ENCODE peak calls at places on chromosome 11, in eight cellular contexts. One of them, this sample, is unnamed.

GRCh38 chr11:126990716-126991480 is 9.7 kb downstream of the KIRREL3 start:
- DNase-seq in fibroblast of lung: peak; percentile 78
- DNase-seq in Caco-2: no peak
- DNase-seq in adrenal gland: no peak
- DNase-seq in A549: no peak
- DNase-seq in K562: no peak
- DNase-seq in MCF 10A: no peak
- DNase-seq in GM06990: no peak
- DNase-seq in this sample: no peak

GRCh38 chr11:57463596-57464342 is 3.4 kb downstream of the RTN4RL2 start:
- DNase-seq in fibroblast of lung: no peak
- DNase-seq in Caco-2: no peak
- DNase-seq in adrenal gland: no peak
- DNase-seq in A549: no peak
- DNase-seq in K562: no peak
- DNase-seq in MCF 10A: no peak
- DNase-seq in GM06990: no peak
- DNase-seq in this sample: no peak

GRCh38 chr11:119258983-119259382 is 52.8 kb downstream of the CBL start:
- DNase-seq in fibroblast of lung: no peak
- DNase-seq in Caco-2: no peak
- DNase-seq in adrenal gland: no peak
- DNase-seq in A549: no peak
- DNase-seq in K562: no peak
- DNase-seq in MCF 10A: no peak
- DNase-seq in GM06990: no peak
- DNase-seq in this sample: no peak

GRCh38 chr11:114141863-114142590 is 82.5 kb downstream of the ZBTB16 start:
- DNase-seq in fibroblast of lung: no peak
- DNase-seq in Caco-2: no peak
- DNase-seq in adrenal gland: no peak
- DNase-seq in A549: no peak
- DNase-seq in K562: no peak
- DNase-seq in MCF 10A: no peak
- DNase-seq in GM06990: no peak
- DNase-seq in this sample: no peak

GRCh38 chr11:128336203-128336602 is 251.2 kb downstream of the ETS1 start:
- DNase-seq in fibroblast of lung: peak; percentile 82
- DNase-seq in Caco-2: no peak
- DNase-seq in adrenal gland: peak; percentile 54
- DNase-seq in A549: peak; percentile 41
- DNase-seq in K562: no peak
- DNase-seq in MCF 10A: peak; percentile 46
- DNase-seq in GM06990: no peak
- DNase-seq in this sample: no peak

GRCh38 chr11:10584071-10584501 is 15.6 kb upstream of the LYVE1 start:
- DNase-seq in fibroblast of lung: peak; percentile 87
- DNase-seq in Caco-2: no peak
- DNase-seq in adrenal gland: no peak
- DNase-seq in A549: no peak
- DNase-seq in K562: no peak
- DNase-seq in MCF 10A: no peak
- DNase-seq in GM06990: no peak
- DNase-seq in this sample: no peak

GRCh38 chr11:10490398-10491232 is 35.6 kb downstream of the AMPD3 start:
- DNase-seq in fibroblast of lung: peak; percentile 97
- DNase-seq in Caco-2: peak; percentile 14
- DNase-seq in adrenal gland: peak; percentile 99
- DNase-seq in A549: peak; percentile 88
- DNase-seq in K562: peak; percentile 87
- DNase-seq in MCF 10A: peak; percentile 87
- DNase-seq in GM06990: no peak
- DNase-seq in this sample: peak; percentile 74

GRCh38 chr11:117814766-117815261 is 9.7 kb downstream of the FXYD2 start:
- DNase-seq in fibroblast of lung: peak; percentile 48
- DNase-seq in Caco-2: peak; percentile 35
- DNase-seq in adrenal gland: peak; percentile 78
- DNase-seq in A549: peak; percentile 69
- DNase-seq in K562: no peak
- DNase-seq in MCF 10A: no peak
- DNase-seq in GM06990: peak; percentile 87
- DNase-seq in this sample: no peak

GRCh38 chr11:868802-869201 is 26.1 kb downstream of the TSPAN4 start:
- DNase-seq in fibroblast of lung: no peak
- DNase-seq in Caco-2: no peak
- DNase-seq in adrenal gland: no peak
- DNase-seq in A549: no peak
- DNase-seq in K562: no peak
- DNase-seq in MCF 10A: no peak
- DNase-seq in GM06990: no peak
- DNase-seq in this sample: no peak

GRCh38 chr11:867856-868358 is 25.3 kb downstream of the TSPAN4 start:
- DNase-seq in fibroblast of lung: no peak
- DNase-seq in Caco-2: no peak
- DNase-seq in adrenal gland: no peak
- DNase-seq in A549: no peak
- DNase-seq in K562: no peak
- DNase-seq in MCF 10A: no peak
- DNase-seq in GM06990: no peak
- DNase-seq in this sample: no peak

GRCh38 chr11:870127-870413 is 27.4 kb downstream of the TSPAN4 start:
- DNase-seq in fibroblast of lung: no peak
- DNase-seq in Caco-2: peak; percentile 61
- DNase-seq in adrenal gland: no peak
- DNase-seq in A549: no peak
- DNase-seq in K562: no peak
- DNase-seq in MCF 10A: no peak
- DNase-seq in GM06990: no peak
- DNase-seq in this sample: no peak

GRCh38 chr11:869399-870126 is 26.9 kb downstream of the TSPAN4 start:
- DNase-seq in fibroblast of lung: no peak
- DNase-seq in Caco-2: no peak
- DNase-seq in adrenal gland: no peak
- DNase-seq in A549: no peak
- DNase-seq in K562: no peak
- DNase-seq in MCF 10A: no peak
- DNase-seq in GM06990: no peak
- DNase-seq in this sample: no peak

DNA sequence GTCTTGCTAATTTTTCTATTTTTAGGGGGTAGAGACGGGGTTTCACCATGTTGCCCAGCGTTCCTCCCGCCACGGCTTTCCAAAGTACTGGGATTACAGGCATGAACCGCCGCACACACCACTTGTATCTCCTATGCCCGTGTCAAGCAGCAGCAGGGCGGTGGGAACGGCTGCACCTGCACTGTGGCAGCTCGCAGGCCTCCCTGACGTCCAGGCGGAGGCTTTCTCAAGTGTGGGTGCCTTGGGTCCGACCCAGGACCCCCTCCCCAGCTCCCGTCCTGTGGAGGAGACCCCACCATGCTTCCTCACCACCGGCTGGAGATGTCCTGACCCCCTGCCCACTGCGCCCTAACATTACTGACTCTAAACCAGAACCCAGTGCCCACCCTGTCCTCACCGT is 25.7 kb downstream of the TSPAN4 start:
- DNase-seq in fibroblast of lung: no peak
- DNase-seq in Caco-2: no peak
- DNase-seq in adrenal gland: no peak
- DNase-seq in A549: no peak
- DNase-seq in K562: no peak
- DNase-seq in MCF 10A: no peak
- DNase-seq in GM06990: no peak
- DNase-seq in this sample: no peak
- TF ChIP-seq CTCF in fibroblast of lung: no peak
- TF ChIP-seq CTCF in Caco-2: no peak
- TF ChIP-seq CTCF in adrenal gland: no peak
- TF ChIP-seq CTCF in A549: no peak
- TF ChIP-seq CTCF in K562: no peak
- TF ChIP-seq CTCF in MCF 10A: no peak
- TF ChIP-seq CTCF in GM06990: no peak
- TF ChIP-seq CTCF in this sample: no peak

GRCh38 chr11:69948256-69949141 is 129.3 kb upstream of the FGF3 start:
- DNase-seq in fibroblast of lung: peak; percentile 69
- DNase-seq in Caco-2: peak; percentile 86
- DNase-seq in adrenal gland: peak; percentile 32
- DNase-seq in A549: peak; percentile 83
- DNase-seq in K562: peak; percentile 73
- DNase-seq in MCF 10A: peak; percentile 46
- DNase-seq in GM06990: no peak
- DNase-seq in this sample: peak; percentile 57
- TF ChIP-seq CTCF in fibroblast of lung: no peak
- TF ChIP-seq CTCF in Caco-2: peak; percentile 62
- TF ChIP-seq CTCF in adrenal gland: no peak
- TF ChIP-seq CTCF in A549: peak; percentile 28
- TF ChIP-seq CTCF in K562: peak; percentile 18
- TF ChIP-seq CTCF in MCF 10A: no peak
- TF ChIP-seq CTCF in GM06990: no peak
- TF ChIP-seq CTCF in this sample: no peak

DNA sequence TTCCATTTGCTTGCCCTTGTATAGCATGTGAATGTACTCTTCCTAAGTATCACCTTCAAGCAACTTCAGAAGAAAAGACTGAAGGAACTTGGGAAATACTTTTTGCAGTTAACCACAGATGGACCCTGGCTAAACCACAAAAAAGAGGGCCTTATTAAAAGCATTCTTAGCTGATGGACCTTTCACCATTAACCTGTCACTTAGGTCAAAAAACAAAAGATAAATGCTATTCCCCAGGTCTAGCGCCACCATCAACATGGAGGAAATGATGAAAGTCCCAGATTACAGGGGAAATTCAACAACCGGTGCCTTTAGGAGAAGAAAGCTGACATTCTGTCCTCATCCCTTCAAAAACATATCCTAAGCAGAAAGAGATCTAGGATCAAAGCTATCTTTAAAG is 29.5 kb downstream of the STK33 start:
- DNase-seq in fibroblast of lung: no peak
- DNase-seq in Caco-2: no peak
- DNase-seq in adrenal gland: no peak
- DNase-seq in A549: no peak
- DNase-seq in K562: no peak
- DNase-seq in MCF 10A: no peak
- DNase-seq in GM06990: no peak
- DNase-seq in this sample: no peak
- TF ChIP-seq CTCF in fibroblast of lung: no peak
- TF ChIP-seq CTCF in Caco-2: no peak
- TF ChIP-seq CTCF in adrenal gland: no peak
- TF ChIP-seq CTCF in A549: no peak
- TF ChIP-seq CTCF in K562: no peak
- TF ChIP-seq CTCF in MCF 10A: no peak
- TF ChIP-seq CTCF in GM06990: peak; percentile 43
- TF ChIP-seq CTCF in this sample: no peak

GRCh38 chr11:130431337-130431773 is 2.9 kb upstream of the ADAMTS8 start:
- DNase-seq in fibroblast of lung: peak; percentile 51
- DNase-seq in Caco-2: peak; percentile 93
- DNase-seq in adrenal gland: peak; percentile 65
- DNase-seq in A549: peak; percentile 69
- DNase-seq in K562: peak; percentile 59
- DNase-seq in MCF 10A: peak; percentile 79
- DNase-seq in GM06990: no peak
- DNase-seq in this sample: peak; percentile 59

GRCh38 chr11:130433357-130433756 is 4.9 kb upstream of the ADAMTS8 start:
- DNase-seq in fibroblast of lung: no peak
- DNase-seq in Caco-2: no peak
- DNase-seq in adrenal gland: no peak
- DNase-seq in A549: no peak
- DNase-seq in K562: no peak
- DNase-seq in MCF 10A: no peak
- DNase-seq in GM06990: no peak
- DNase-seq in this sample: no peak

GRCh38 chr11:130429983-130430382 is 1.6 kb upstream of the ADAMTS8 start:
- DNase-seq in fibroblast of lung: no peak
- DNase-seq in Caco-2: no peak
- DNase-seq in adrenal gland: no peak
- DNase-seq in A549: no peak
- DNase-seq in K562: no peak
- DNase-seq in MCF 10A: no peak
- DNase-seq in GM06990: no peak
- DNase-seq in this sample: no peak

GRCh38 chr11:130428692-130429681 is 578 bp upstream of the ADAMTS8 start:
- DNase-seq in fibroblast of lung: no peak
- DNase-seq in Caco-2: no peak
- DNase-seq in adrenal gland: no peak
- DNase-seq in A549: no peak
- DNase-seq in K562: no peak
- DNase-seq in MCF 10A: no peak
- DNase-seq in GM06990: no peak
- DNase-seq in this sample: no peak

GRCh38 chr11:130431806-130432205 is 3.4 kb upstream of the ADAMTS8 start:
- DNase-seq in fibroblast of lung: no peak
- DNase-seq in Caco-2: no peak
- DNase-seq in adrenal gland: no peak
- DNase-seq in A549: no peak
- DNase-seq in K562: no peak
- DNase-seq in MCF 10A: no peak
- DNase-seq in GM06990: no peak
- DNase-seq in this sample: no peak
- TF ChIP-seq CTCF in fibroblast of lung: no peak
- TF ChIP-seq CTCF in Caco-2: no peak
- TF ChIP-seq CTCF in adrenal gland: no peak
- TF ChIP-seq CTCF in A549: no peak
- TF ChIP-seq CTCF in K562: no peak
- TF ChIP-seq CTCF in MCF 10A: no peak
- TF ChIP-seq CTCF in GM06990: no peak
- TF ChIP-seq CTCF in this sample: no peak

DNA sequence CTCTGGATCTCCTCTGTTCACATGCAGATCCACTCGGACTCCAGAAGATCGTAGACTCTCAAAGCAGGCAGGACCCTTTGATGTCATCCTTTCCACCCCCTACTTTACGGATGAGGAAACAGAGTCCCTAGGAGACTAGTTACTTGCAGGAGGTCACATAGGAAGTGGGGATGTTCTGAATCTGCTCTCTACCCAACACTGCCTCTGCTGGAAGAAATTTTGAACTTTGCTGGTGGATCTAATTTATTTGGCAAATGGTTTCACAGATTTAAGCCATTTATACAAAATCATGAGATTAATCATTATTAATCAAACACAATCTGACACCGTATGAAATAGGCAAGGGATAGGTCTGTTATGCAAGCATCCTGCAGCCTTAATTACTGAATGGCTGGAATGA is 55.0 kb upstream of the USP47 start:
- DNase-seq in fibroblast of lung: peak; percentile 20
- DNase-seq in Caco-2: peak; percentile 23
- DNase-seq in adrenal gland: no peak
- DNase-seq in A549: peak; percentile 47
- DNase-seq in K562: peak; percentile 27
- DNase-seq in MCF 10A: peak; percentile 26
- DNase-seq in GM06990: no peak
- DNase-seq in this sample: peak; percentile 11
- TF ChIP-seq CTCF in fibroblast of lung: peak; percentile 46
- TF ChIP-seq CTCF in Caco-2: peak; percentile 51
- TF ChIP-seq CTCF in adrenal gland: peak; percentile 39
- TF ChIP-seq CTCF in A549: peak; percentile 54
- TF ChIP-seq CTCF in K562: peak; percentile 32
- TF ChIP-seq CTCF in MCF 10A: peak; percentile 34
- TF ChIP-seq CTCF in GM06990: peak; percentile 41
- TF ChIP-seq CTCF in this sample: no peak

DNA sequence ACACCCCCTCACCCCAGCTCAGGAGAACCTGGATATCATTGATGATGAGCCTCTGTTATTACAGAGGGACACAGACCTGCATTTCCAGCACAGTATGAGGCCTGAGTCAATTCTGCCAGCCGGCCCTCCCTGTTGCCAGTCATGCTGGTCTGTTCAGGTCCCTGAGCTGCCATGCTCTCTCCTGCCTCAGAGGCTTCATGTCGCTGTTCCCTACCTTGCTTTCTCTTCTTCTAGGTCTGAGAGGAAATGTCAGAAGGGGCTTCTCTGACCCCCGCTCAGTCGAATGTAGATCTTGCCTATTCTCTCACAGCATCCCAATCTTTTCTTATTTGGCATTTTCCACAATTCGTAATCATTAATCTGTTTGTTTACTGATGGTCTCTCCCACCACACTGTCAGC is 21.8 kb upstream of the ABCC8 start:
- DNase-seq in fibroblast of lung: no peak
- DNase-seq in Caco-2: no peak
- DNase-seq in adrenal gland: no peak
- DNase-seq in A549: no peak
- DNase-seq in K562: peak; percentile 49
- DNase-seq in MCF 10A: no peak
- DNase-seq in GM06990: no peak
- DNase-seq in this sample: no peak
- TF ChIP-seq CTCF in fibroblast of lung: no peak
- TF ChIP-seq CTCF in Caco-2: no peak
- TF ChIP-seq CTCF in adrenal gland: no peak
- TF ChIP-seq CTCF in A549: no peak
- TF ChIP-seq CTCF in K562: peak; percentile 34
- TF ChIP-seq CTCF in MCF 10A: no peak
- TF ChIP-seq CTCF in GM06990: peak; percentile 49
- TF ChIP-seq CTCF in this sample: peak; percentile 44